ENCODE peak calls at places on chromosomes 4 and X, in six cellular contexts. P, E, Z, B, R and S are unnamed samples.

GRCh38 chrX:119252716-119253115 is 16.6 kb downstream of the PGRMC1 start:
- DNase-seq in B (no peak), Z (no peak), P (no peak), R (no peak), E (no peak), S (no peak)

GRCh38 chr4:86593726-86594558 is at the start of gene PTPN13:
- DNase-seq in R (peak), B (peak), P (peak), Z (peak), E (peak), S (no peak)

GRCh38 chrX:154362085-154362742 is 12.2 kb downstream of the FLNA start:
- DNase-seq in R (no peak), Z (no peak), E (no peak), P (no peak), B (no peak), S (no peak)

GRCh38 chrX:98605941-98606340 is 1722.2 kb downstream of the RPA4 start:
- DNase-seq in Z (no peak), P (no peak), R (no peak), E (no peak), B (no peak), S (no peak)

GRCh38 chrX:68599256-68600152 is 48.0 kb upstream of the STARD8 start:
- DNase-seq in Z (no peak), P (no peak), B (no peak), R (peak), E (peak), S (peak)

GRCh38 chr4:35342833-35343232 is 901.5 kb downstream of the ARAP2 start:
- DNase-seq in P (no peak), Z (no peak), B (no peak), R (no peak), E (no peak), S (no peak)

GRCh38 chrX:124502599-124502998 is 156.2 kb downstream of the SH2D1A start:
- DNase-seq in B (no peak), Z (no peak), P (no peak), E (no peak), R (no peak), S (no peak)

GRCh38 chr4:110586137-110586850 is 36.6 kb downstream of the PITX2 start:
- DNase-seq in P (no peak), B (no peak), Z (no peak), E (peak), R (peak), S (peak)

GRCh38 chr4:37629713-37630112 is 56.5 kb downstream of the RELL1 start:
- DNase-seq in Z (no peak), E (no peak), R (no peak), B (no peak), P (no peak), S (no peak)

GRCh38 chr4:37628977-37629609 is 57.1 kb downstream of the RELL1 start:
- DNase-seq in P (no peak), B (no peak), E (peak), R (no peak), Z (no peak), S (no peak)

GRCh38 chr4:37632836-37633235 is 53.3 kb downstream of the RELL1 start:
- DNase-seq in B (no peak), P (no peak), R (no peak), Z (no peak), E (no peak), S (no peak)

GRCh38 chr4:37634180-37634579 is 52.0 kb downstream of the RELL1 start:
- DNase-seq in Z (no peak), R (no peak), P (no peak), E (no peak), B (no peak), S (no peak)

GRCh38 chr4:37631551-37631950 is 54.6 kb downstream of the RELL1 start:
- DNase-seq in Z (no peak), R (no peak), E (no peak), B (no peak), P (no peak), S (no peak)
- H3K4me3 ChIP-seq in Z (no peak), R (no peak), E (no peak), B (no peak), P (no peak), S (no peak)

GRCh38 chr4:185657191-185657590 is 121.9 kb upstream of the PDLIM3 start:
- DNase-seq in Z (no peak), E (no peak), P (no peak), R (no peak), B (no peak), S (no peak)

GRCh38 chr4:185656467-185656890 is 121.2 kb upstream of the PDLIM3 start:
- DNase-seq in R (no peak), Z (no peak), E (peak), P (no peak), B (peak), S (no peak)

GRCh38 chr4:185654965-185655554 is 119.8 kb upstream of the PDLIM3 start:
- DNase-seq in Z (no peak), B (no peak), R (no peak), P (no peak), E (no peak), S (no peak)

GRCh38 chr4:185660340-185660739 is 125.0 kb upstream of the PDLIM3 start:
- DNase-seq in P (no peak), R (no peak), Z (no peak), B (no peak), E (no peak), S (no peak)

DNA sequence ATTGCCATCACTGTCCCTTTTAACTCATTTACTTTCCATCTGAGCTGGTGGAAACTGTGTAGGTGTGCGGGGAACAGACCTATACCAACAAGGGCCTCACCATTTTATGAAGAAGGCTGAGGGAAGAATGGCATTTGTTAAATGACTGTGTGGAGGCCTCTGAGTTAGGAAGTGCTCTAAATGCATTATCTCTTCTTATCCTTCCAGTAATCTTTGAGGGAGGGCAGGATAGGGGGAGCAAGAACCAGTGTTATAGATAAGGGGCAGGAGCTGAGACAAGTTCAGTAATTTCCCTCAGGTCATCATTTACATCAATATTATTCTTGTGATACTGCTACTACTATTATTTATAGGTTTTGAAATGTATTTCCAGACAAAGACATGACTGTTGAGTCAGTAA is 122.4 kb upstream of the PDLIM3 start:
- DNase-seq in P (no peak), E (no peak), Z (no peak), R (no peak), B (no peak), S (no peak)
- H3K4me3 ChIP-seq in P (no peak), E (no peak), Z (no peak), R (no peak), B (no peak), S (no peak)

GRCh38 chrX:1593286-1594271 is 2.2 kb downstream of the AKAP17A start:
- DNase-seq in P (no peak), E (no peak), B (peak), Z (no peak), R (no peak), S (no peak)
- H3K4me3 ChIP-seq in P (peak), E (peak), B (no peak), Z (no peak), R (peak), S (peak)

GRCh38 chrX:31572396-31572795 is 500.6 kb upstream of the FTHL17 start:
- DNase-seq in B (no peak), P (no peak), Z (no peak), E (no peak), R (no peak), S (no peak)

GRCh38 chrX:31570658-31571057 is 498.8 kb upstream of the FTHL17 start:
- DNase-seq in R (no peak), E (no peak), Z (no peak), P (no peak), B (no peak), S (no peak)
- H3K4me3 ChIP-seq in R (no peak), E (no peak), Z (no peak), P (no peak), B (no peak), S (no peak)

DNA sequence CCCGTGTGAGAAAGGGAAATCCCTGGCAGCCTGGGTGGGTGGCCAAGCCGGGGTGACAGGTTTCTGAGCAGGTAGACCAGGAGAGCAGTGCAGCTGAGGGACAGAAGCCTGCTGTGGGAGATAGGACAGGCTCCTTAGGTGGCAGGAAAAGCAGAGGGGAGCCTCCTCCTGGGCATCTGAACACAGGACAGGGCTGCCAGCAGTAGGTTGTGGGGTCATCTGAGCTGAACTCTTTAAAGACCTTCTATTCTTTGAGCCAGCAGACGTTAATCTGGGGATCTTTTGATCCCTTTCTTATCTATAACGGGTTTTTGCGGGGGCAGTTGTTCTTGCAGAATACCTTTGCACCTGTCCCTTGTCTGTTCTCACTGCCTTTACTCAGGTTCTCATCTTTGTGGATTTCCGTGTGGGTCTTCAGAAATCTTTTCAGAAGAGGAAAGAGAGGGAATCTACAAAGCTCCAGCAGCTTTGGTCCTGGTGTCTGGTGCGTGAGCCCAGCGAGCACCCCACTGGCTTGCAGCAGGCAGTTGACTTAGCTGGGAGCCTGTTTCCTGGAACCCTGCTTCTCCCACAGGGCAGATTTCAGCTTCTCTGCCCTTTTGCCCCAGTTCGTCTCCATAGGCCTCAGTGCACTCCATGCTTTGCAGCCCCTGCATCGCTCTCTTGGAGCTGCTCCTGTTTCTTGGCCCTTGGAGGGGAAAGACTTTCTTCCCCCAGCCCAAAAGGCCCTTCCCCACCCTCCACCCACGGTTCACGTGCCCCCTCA is 35.8 kb upstream of the TADA2B start:
- DNase-seq in B (peak), Z (no peak), E (no peak), R (no peak), P (no peak), S (no peak)
- H3K4me3 ChIP-seq in B (no peak), Z (no peak), E (no peak), R (no peak), P (no peak), S (no peak)

DNA sequence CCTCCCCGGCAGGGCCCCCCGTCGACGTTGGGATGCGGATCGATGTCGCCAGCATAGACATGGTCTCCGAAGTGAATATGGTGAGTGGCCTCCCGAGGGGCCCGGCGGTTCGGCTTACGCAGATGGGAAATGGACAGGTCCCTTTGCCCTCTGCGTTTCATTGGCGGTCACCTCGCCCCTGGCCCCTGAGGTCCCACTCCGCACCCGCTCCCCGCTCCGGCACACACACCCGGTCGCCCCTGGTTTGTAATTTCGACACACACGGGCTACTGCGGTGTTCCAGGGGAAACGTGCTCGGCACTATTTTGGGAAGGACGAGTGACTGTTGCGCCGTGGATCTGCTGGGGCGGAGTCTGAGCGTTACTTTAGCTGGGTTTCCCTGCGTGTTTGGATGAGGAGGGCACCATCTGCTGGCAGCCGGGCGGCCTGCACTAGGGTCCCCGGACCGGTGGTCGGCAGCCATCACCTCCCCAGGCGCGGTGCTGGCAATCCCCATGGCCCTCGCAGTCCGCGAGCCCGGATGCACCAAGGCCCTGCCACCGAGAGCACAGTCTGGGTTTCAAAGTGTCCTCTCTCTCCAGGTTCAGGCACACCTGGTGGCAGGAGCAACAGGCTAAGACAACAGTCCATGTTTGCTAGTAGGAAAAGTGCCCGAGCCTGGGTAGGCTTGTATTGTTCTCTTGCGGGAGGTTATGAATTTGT is 1.2 kb downstream of the GABRB1 start:
- DNase-seq in P (peak), E (no peak), B (peak), Z (peak), R (peak), S (no peak)
- H3K4me3 ChIP-seq in P (peak), E (no peak), B (no peak), Z (no peak), R (peak), S (no peak)

GRCh38 chr4:72568959-72569718 is at the start of gene ADAMTS3:
- DNase-seq in R (no peak), Z (peak), E (peak), P (peak), B (peak), S (no peak)

GRCh38 chr4:72564789-72565188 is 4.2 kb downstream of the ADAMTS3 start:
- DNase-seq in R (no peak), E (no peak), B (no peak), Z (no peak), P (no peak), S (no peak)

GRCh38 chr4:72566573-72566972 is 2.4 kb downstream of the ADAMTS3 start:
- DNase-seq in P (no peak), Z (no peak), E (no peak), B (no peak), R (no peak), S (no peak)

GRCh38 chr4:72567821-72568620 is 1.0 kb downstream of the ADAMTS3 start:
- DNase-seq in P (peak), R (peak), B (peak), E (peak), Z (peak), S (peak)

DNA sequence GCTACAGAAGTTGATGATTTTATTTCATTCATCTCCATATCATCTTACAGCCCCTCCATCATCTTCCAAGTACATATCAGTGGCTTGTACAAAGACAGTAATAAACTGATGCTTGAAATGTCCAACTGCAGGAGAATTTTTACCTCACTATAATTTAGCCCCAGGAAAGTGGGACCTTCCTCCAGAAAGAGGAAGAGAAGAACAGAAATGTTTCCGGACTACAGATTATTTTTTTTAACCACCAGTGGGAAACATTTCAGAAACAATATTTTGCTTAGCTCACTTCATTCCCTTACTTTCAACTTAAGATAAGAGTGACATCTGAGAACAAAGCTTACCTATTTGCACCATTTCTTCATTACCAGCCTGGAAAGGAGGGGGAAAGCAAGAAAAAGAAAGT is 2.0 kb downstream of the ADAMTS3 start:
- DNase-seq in E (no peak), P (no peak), Z (no peak), R (no peak), B (no peak), S (no peak)
- H3K4me3 ChIP-seq in E (peak), P (peak), Z (no peak), R (no peak), B (no peak), S (no peak)

GRCh38 chr4:107036602-107037151 is 564 bp upstream of the DKK2 start:
- DNase-seq in P (no peak), Z (no peak), E (no peak), R (no peak), B (no peak), S (no peak)
- H3K4me3 ChIP-seq in P (peak), Z (no peak), E (no peak), R (no peak), B (peak), S (no peak)

DNA sequence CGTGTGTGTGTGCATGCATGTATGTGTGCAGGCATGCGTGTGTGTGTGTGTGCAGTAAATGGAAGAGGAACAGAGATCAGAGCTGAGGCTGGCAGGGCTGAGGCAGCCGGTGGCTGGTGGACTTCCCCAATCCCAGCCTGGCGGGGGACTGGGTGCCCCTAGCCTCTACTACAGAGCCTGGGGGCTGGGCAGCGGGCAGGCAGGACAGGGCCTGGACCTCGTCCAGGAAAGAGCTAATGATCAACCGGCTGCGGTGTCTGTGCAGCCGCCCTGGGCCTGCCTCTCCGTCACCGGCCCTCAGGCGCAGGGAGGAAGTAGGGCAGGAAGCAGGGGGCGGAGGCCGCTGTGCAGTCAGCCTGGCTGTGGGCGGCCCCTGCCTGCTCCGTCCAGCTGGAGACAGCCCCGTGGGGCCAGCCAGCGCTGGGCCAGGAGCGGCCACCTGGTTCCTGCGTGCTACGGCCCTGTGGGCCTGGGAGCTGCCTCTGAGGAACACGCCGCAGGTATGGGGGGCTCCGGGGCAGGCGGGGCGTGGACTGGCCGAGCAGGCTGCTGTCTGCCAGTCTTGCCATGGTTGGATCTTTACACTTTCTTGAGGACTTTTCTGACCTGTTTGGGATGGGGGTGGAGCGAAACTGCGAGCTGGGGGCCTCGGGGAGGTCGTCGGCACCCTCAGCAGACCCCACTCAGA is at the start of gene SH3TC1:
- DNase-seq in B (peak), P (peak), Z (peak), E (peak), R (peak), S (no peak)
- H3K4me3 ChIP-seq in B (no peak), P (peak), Z (peak), E (peak), R (peak), S (peak)